ENCODE peak calls at places on chromosomes 11 and 22, in eight cellular contexts. J is stimulated activated CD4-positive, alpha-beta T cell treated with anti-CD3 and anti-CD28 coated beads, TNF-alpha, amount 100 ng/mL, for 1 hour; M is NCI-H1105; T is left ventricle myocardium inferior; D is T-cell; Z is stimulated activated CD8-positive, alpha-beta memory T cell treated with anti-CD3 and anti-CD28 coated beads, Interleukin-4, amount 100 ng/mL, for 4 hours; K is effector CD4-positive, alpha-beta T cell; R is mucosa of descending colon. H is an unnamed sample.

GRCh38 chr11:113977701-113978100 is 2.8 kb downstream of the HTR3A start:
- DNase-seq in J (no peak), M (no peak), T (no peak), D (no peak), Z (no peak), K (no peak), R (no peak), H (no peak)

GRCh38 chr11:115895594-115895993 is 391.4 kb upstream of the CADM1 start:
- DNase-seq in J (no peak), M (no peak), T (no peak), D (no peak), Z (no peak), K (no peak), R (no peak), H (no peak)

GRCh38 chr11:107969219-107969618 is 39.5 kb upstream of the CUL5 start:
- DNase-seq in J (no peak), M (no peak), T (no peak), D (no peak), Z (no peak), K (no peak), R (no peak), H (no peak)

GRCh38 chr11:109747839-109748238 is 325.8 kb downstream of the C11orf87 start:
- DNase-seq in J (no peak), M (no peak), T (no peak), D (no peak), Z (no peak), K (no peak), R (no peak), H (no peak)

GRCh38 chr22:43860831-43861230 is 1.5 kb downstream of the SULT4A1 start:
- DNase-seq in J (no peak), M (no peak), T (no peak), D (no peak), Z (no peak), K (no peak), R (no peak), H (no peak)

GRCh38 chr11:68379216-68379615 is 66.8 kb downstream of the LRP5 start:
- DNase-seq in J (no peak), M (no peak), T (no peak), D (no peak), Z (no peak), K (no peak), R (no peak), H (no peak)

GRCh38 chr22:26364066-26365015 is 64.7 kb upstream of the ASPHD2 start:
- DNase-seq in J (peak; percentile 2), M (peak; percentile 65), T (peak; percentile 26), D (peak; percentile 9), Z (no peak), K (peak; percentile 39), R (peak; percentile 73), H (peak; percentile 62)

GRCh38 chr11:123185326-123185725 is 9.7 kb downstream of the CLMP start:
- DNase-seq in J (no peak), M (no peak), T (no peak), D (no peak), Z (no peak), K (no peak), R (no peak), H (no peak)

GRCh38 chr22:43811777-43812148 is 342 bp downstream of the EFCAB6 start:
- DNase-seq in J (no peak), M (no peak), T (no peak), D (no peak), Z (no peak), K (no peak), R (peak; percentile 34), H (no peak)

GRCh38 chr11:3954448-3955298 is 99.2 kb downstream of the STIM1 start:
- DNase-seq in J (no peak), M (no peak), T (no peak), D (no peak), Z (no peak), K (no peak), R (no peak), H (no peak)

GRCh38 chr11:83241291-83241946 is 44.7 kb downstream of the CCDC90B start:
- DNase-seq in J (no peak), M (peak; percentile 15), T (no peak), D (no peak), Z (no peak), K (no peak), R (peak; percentile 88), H (no peak)

GRCh38 chr22:45124176-45124857 is 39.4 kb upstream of the NUP50 start:
- DNase-seq in J (no peak), M (no peak), T (no peak), D (no peak), Z (no peak), K (no peak), R (no peak), H (no peak)

GRCh38 chr22:47850644-47851151 is 1088.2 kb downstream of the TBC1D22A start:
- DNase-seq in J (no peak), M (peak; percentile 30), T (no peak), D (no peak), Z (no peak), K (no peak), R (no peak), H (no peak)

GRCh38 chr11:121543981-121544380 is 91.2 kb upstream of the SORL1-AS1 start:
- DNase-seq in J (no peak), M (no peak), T (no peak), D (no peak), Z (no peak), K (no peak), R (no peak), H (no peak)

GRCh38 chr11:125083312-125084056 is 20.4 kb downstream of the SLC37A2 start:
- DNase-seq in J (no peak), M (no peak), T (no peak), D (no peak), Z (no peak), K (no peak), R (no peak), H (no peak)

GRCh38 chr11:124812876-124813275 is 12.7 kb upstream of the MSANTD2 start:
- DNase-seq in J (no peak), M (no peak), T (no peak), D (no peak), Z (no peak), K (no peak), R (no peak), H (no peak)

GRCh38 chr22:40668611-40669390 is 10.5 kb upstream of the MCHR1 start:
- DNase-seq in J (no peak), M (no peak), T (no peak), D (no peak), Z (no peak), K (no peak), R (no peak), H (no peak)

GRCh38 chr11:94774345-94774744 is 6.2 kb downstream of the AMOTL1 start:
- DNase-seq in J (no peak), M (no peak), T (no peak), D (no peak), Z (no peak), K (no peak), R (no peak), H (peak; percentile 59)

GRCh38 chr11:71999360-71999759 is 651 bp downstream of the IL18BP start:
- DNase-seq in J (no peak), M (no peak), T (no peak), D (no peak), Z (no peak), K (no peak), R (peak; percentile 36), H (no peak)

GRCh38 chr11:87316491-87316890 is 278.8 kb downstream of the TMEM135 start:
- DNase-seq in J (no peak), M (no peak), T (no peak), D (no peak), Z (no peak), K (no peak), R (no peak), H (no peak)

GRCh38 chr11:129225190-129225589 is 33.1 kb upstream of the ARHGAP32 start:
- DNase-seq in J (no peak), M (no peak), T (no peak), D (no peak), Z (no peak), K (no peak), R (no peak), H (no peak)

GRCh38 chr11:126318642-126319373 is 14.9 kb downstream of the DCPS start:
- DNase-seq in J (no peak), M (no peak), T (peak; percentile 44), D (no peak), Z (no peak), K (no peak), R (peak; percentile 43), H (no peak)

GRCh38 chr11:115439385-115439784 is 64.8 kb downstream of the CADM1 start:
- DNase-seq in J (no peak), M (no peak), T (no peak), D (no peak), Z (no peak), K (no peak), R (no peak), H (no peak)

GRCh38 chr11:31921066-31921465 is 109.9 kb upstream of the PAX6 start:
- DNase-seq in J (no peak), M (no peak), T (no peak), D (no peak), Z (no peak), K (no peak), R (no peak), H (no peak)

GRCh38 chr22:35961480-35961902 is 67.1 kb downstream of the RBFOX2 start:
- DNase-seq in J (no peak), M (peak; percentile 12), T (peak; percentile 20), D (no peak), Z (no peak), K (no peak), R (no peak), H (peak; percentile 19)

GRCh38 chr11:86141645-86142569 is 73.0 kb upstream of the PICALM start:
- DNase-seq in J (no peak), M (no peak), T (no peak), D (no peak), Z (no peak), K (no peak), R (no peak), H (no peak)

GRCh38 chr11:46391578-46392420 is at the start of gene CHRM4:
- DNase-seq in J (no peak), M (peak; percentile 79), T (no peak), D (no peak), Z (no peak), K (no peak), R (no peak), H (no peak)

GRCh38 chr22:40407021-40407761 is 36.8 kb downstream of the SGSM3 start:
- DNase-seq in J (no peak), M (no peak), T (no peak), D (no peak), Z (no peak), K (no peak), R (no peak), H (no peak)

GRCh38 chr11:10443721-10444120 is 11.3 kb upstream of the AMPD3 start:
- DNase-seq in J (no peak), M (no peak), T (no peak), D (no peak), Z (no peak), K (no peak), R (no peak), H (no peak)

GRCh38 chr11:84250834-84251613 is 964.9 kb upstream of the CCDC90B start:
- DNase-seq in J (no peak), M (no peak), T (no peak), D (no peak), Z (no peak), K (no peak), R (no peak), H (no peak)

GRCh38 chr11:67463680-67464410 is 5.2 kb downstream of the TMEM134 start:
- DNase-seq in J (no peak), M (no peak), T (peak; percentile 45), D (no peak), Z (no peak), K (no peak), R (no peak), H (peak; percentile 83)

GRCh38 chr11:69663326-69663725 is 11.8 kb downstream of the LTO1 start:
- DNase-seq in J (no peak), M (no peak), T (no peak), D (no peak), Z (no peak), K (no peak), R (no peak), H (peak; percentile 21)

GRCh38 chr11:63901660-63902059 is 15.3 kb downstream of the RCOR2 start:
- DNase-seq in J (no peak), M (no peak), T (no peak), D (no peak), Z (no peak), K (no peak), R (no peak), H (no peak)

GRCh38 chr22:19756288-19757128 is 4.1 kb upstream of the TBX1 start:
- DNase-seq in J (peak; percentile 20), M (peak; percentile 10), T (no peak), D (peak; percentile 36), Z (peak; percentile 23), K (peak; percentile 59), R (peak; percentile 62), H (no peak)